ENCODE peak calls at places on chromosomes 16 and 17, in four cellular contexts. X is right lobe of liver, A is psoas muscle, K is PC-3. S is an unnamed sample.

GRCh38 chr16:77944631-77945030 is 77.7 kb upstream of the CLEC3A start:
- DNase-seq in X (no peak), A (no peak), K (no peak), S (no peak)

GRCh38 chr16:52460652-52461172 is 86.2 kb downstream of the TOX3 start:
- DNase-seq in X (no peak), A (no peak), K (no peak), S (no peak)

GRCh38 chr16:88792078-88792550 is 7.1 kb upstream of the PIEZO1 start:
- DNase-seq in X (no peak), A (peak; percentile 42), K (no peak), S (no peak)

GRCh38 chr16:6548507-6548906 is 784.1 kb upstream of the RBFOX1 start:
- DNase-seq in X (no peak), A (no peak), K (no peak), S (no peak)

GRCh38 chr17:75619506-75620431 is 13.5 kb upstream of the SMIM5 start:
- DNase-seq in X (no peak), A (no peak), K (peak; percentile 52), S (no peak)

GRCh38 chr17:50609376-50610074 is 25.2 kb upstream of the ABCC3 start:
- DNase-seq in X (no peak), A (no peak), K (no peak), S (no peak)

GRCh38 chr17:51721711-51722110 is 436.8 kb downstream of the CA10 start:
- DNase-seq in X (no peak), A (no peak), K (peak; percentile 49), S (no peak)

GRCh38 chr17:45143767-45144198 is 4.5 kb upstream of the HEXIM1 start:
- DNase-seq in X (peak; percentile 72), A (peak; percentile 96), K (no peak), S (no peak)

GRCh38 chr16:65071371-65072311 is 50.2 kb downstream of the CDH11 start:
- DNase-seq in X (no peak), A (peak; percentile 83), K (peak; percentile 42), S (no peak)

GRCh38 chr17:79156463-79157095 is 82.0 kb downstream of the ENGASE start:
- DNase-seq in X (no peak), A (no peak), K (no peak), S (no peak)

GRCh38 chr17:32546031-32546444 is 59.2 kb downstream of the CDK5R1 start:
- DNase-seq in X (no peak), A (no peak), K (no peak), S (no peak)

GRCh38 chr17:44967026-44967906 is 837 bp downstream of the C1QL1 start:
- DNase-seq in X (no peak), A (no peak), K (no peak), S (no peak)

GRCh38 chr17:38777641-38778250 is 21.6 kb downstream of the PIP4K2B start:
- DNase-seq in X (no peak), A (no peak), K (no peak), S (no peak)

GRCh38 chr16:85222151-85222863 is 110.0 kb upstream of the CIBAR2 start:
- DNase-seq in X (no peak), A (no peak), K (no peak), S (no peak)

GRCh38 chr17:77810536-77810935 is 148.0 kb upstream of the TNRC6C start:
- DNase-seq in X (peak; percentile 10), A (peak; percentile 80), K (peak; percentile 71), S (no peak)

GRCh38 chr16:64983983-64984382 is 137.9 kb downstream of the CDH11 start:
- DNase-seq in X (no peak), A (no peak), K (peak; percentile 44), S (no peak)

GRCh38 chr16:83433201-83433600 is 374.6 kb upstream of the HSBP1 start:
- DNase-seq in X (no peak), A (no peak), K (no peak), S (no peak)

GRCh38 chr16:77816293-77816692 is 27.9 kb downstream of the VAT1L start:
- DNase-seq in X (peak; percentile 51), A (no peak), K (no peak), S (no peak)

GRCh38 chr17:8300629-8301242 is 5.5 kb upstream of the SLC25A35 start:
- DNase-seq in X (peak; percentile 56), A (peak; percentile 72), K (peak; percentile 69), S (peak; percentile 66)

GRCh38 chr16:86257546-86257945 is 252.8 kb upstream of the FOXF1 start:
- DNase-seq in X (no peak), A (no peak), K (no peak), S (no peak)

GRCh38 chr17:7380855-7381683 is at the start of gene TNK1:
- DNase-seq in X (peak; percentile 80), A (peak; percentile 67), K (peak; percentile 49), S (no peak)

GRCh38 chr17:83185023-83186002 is 105.9 kb downstream of the METRNL start:
- DNase-seq in X (peak; percentile 18), A (peak; percentile 38), K (no peak), S (no peak)

GRCh38 chr17:76121932-76122383 is 18.4 kb upstream of the EXOC7 start:
- DNase-seq in X (no peak), A (peak; percentile 57), K (no peak), S (peak; percentile 26)

GRCh38 chr17:51629232-51629631 is 368.9 kb downstream of the UTP18 start:
- DNase-seq in X (no peak), A (no peak), K (no peak), S (no peak)

GRCh38 chr17:39167492-39167891 is 1.5 kb upstream of the ARL5C start:
- DNase-seq in X (no peak), A (no peak), K (no peak), S (peak; percentile 23)

GRCh38 chr16:88988980-88989791 is 12.2 kb upstream of the CBFA2T3 start:
- DNase-seq in X (no peak), A (no peak), K (no peak), S (no peak)

GRCh38 chr16:65728172-65728571 is 606.3 kb upstream of the CDH11 start:
- DNase-seq in X (no peak), A (no peak), K (no peak), S (no peak)

GRCh38 chr17:46942441-46943217 is 19.7 kb downstream of the GOSR2 start:
- DNase-seq in X (peak; percentile 68), A (peak; percentile 81), K (peak; percentile 82), S (peak; percentile 24)

GRCh38 chr16:28183930-28184329 is 27.8 kb downstream of the XPO6 start:
- DNase-seq in X (no peak), A (no peak), K (no peak), S (no peak)

GRCh38 chr16:66895999-66896398 is 15.7 kb downstream of the PDP2 start:
- DNase-seq in X (no peak), A (no peak), K (no peak), S (no peak)

GRCh38 chr17:50051082-50051576 is 4.8 kb upstream of the ITGA3 start:
- DNase-seq in X (no peak), A (peak; percentile 49), K (peak; percentile 100), S (peak; percentile 43)

GRCh38 chr16:30786115-30786935 is 680 bp downstream of the ZNF629 start:
- DNase-seq in X (peak; percentile 43), A (no peak), K (peak; percentile 28), S (no peak)

GRCh38 chr17:34670618-34671017 is 91.2 kb downstream of the TMEM132E start:
- DNase-seq in X (no peak), A (no peak), K (no peak), S (no peak)

GRCh38 chr16:9042943-9043680 is 48.3 kb upstream of the HAPSTR1 start:
- DNase-seq in X (no peak), A (no peak), K (no peak), S (no peak)

GRCh38 chr16:54266363-54266955 is 20.1 kb downstream of the IRX3 start:
- DNase-seq in X (no peak), A (no peak), K (no peak), S (no peak)

GRCh38 chr16:4461250-4462085 is 13.0 kb downstream of the NMRAL1 start:
- DNase-seq in X (no peak), A (no peak), K (no peak), S (no peak)

GRCh38 chr16:85401917-85402766 is 211.0 kb upstream of the GSE1 start:
- DNase-seq in X (no peak), A (peak; percentile 34), K (no peak), S (peak; percentile 24)

GRCh38 chr16:81094771-81095251 is 1.4 kb downstream of the GCSH start:
- DNase-seq in X (no peak), A (no peak), K (no peak), S (no peak)
- H3K4me3 ChIP-seq in X (peak overlapping the region; percentile 92), A (peak overlapping the region; percentile 90), K (peak overlapping the region; percentile 91), S (no peak overlapping the region)

GRCh38 chr16:57374067-57374534 is 1.8 kb downstream of the CX3CL1 start:
- DNase-seq in X (no peak), A (no peak), K (no peak), S (no peak)
- H3K27ac ChIP-seq in X (peak overlapping the region; percentile 95), A (peak overlapping the region; percentile 71), K (no peak overlapping the region), S (no peak overlapping the region)

DNA sequence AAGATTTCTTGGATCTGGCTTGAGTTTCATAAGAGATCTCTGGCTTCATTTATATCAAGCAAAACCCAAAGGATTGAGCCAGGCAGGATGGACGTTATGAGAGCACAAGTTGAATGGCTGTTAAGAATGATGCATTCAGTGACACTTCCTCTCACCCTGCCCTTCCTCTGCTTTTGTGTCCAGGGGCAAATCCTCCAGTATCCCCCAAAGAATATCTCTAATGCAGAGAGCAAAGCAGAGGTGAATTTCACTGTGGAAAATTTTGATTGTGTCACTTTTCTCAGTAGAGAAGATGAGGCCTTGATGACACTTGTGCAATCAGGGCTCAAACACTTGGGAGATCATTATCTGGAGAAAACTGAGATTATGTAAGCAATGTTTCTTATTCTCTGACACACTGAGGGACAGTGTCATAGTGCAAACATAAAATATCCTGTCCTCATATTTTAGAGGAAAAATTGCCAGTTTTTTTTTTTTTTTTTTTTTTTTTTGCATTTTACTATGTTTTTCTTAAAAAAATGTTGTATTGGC is 25.3 kb downstream of the MARCHF10 start:
- DNase-seq in X (no peak), A (no peak), K (peak; percentile 52), S (no peak)
- H3K4me1 ChIP-seq in X (no peaks in the 10 kb centered on the region), A (no peaks in the 10 kb centered on the region), K (peaks cover 59% of the 10 kb centered on the region), S (no peaks in the 10 kb centered on the region)

GRCh38 chr17:1997146-1997586 is 28.0 kb downstream of the RTN4RL1 start:
- DNase-seq in X (no peak), A (no peak), K (peak; percentile 85), S (no peak)
- H3K4me3 ChIP-seq in X (peak overlapping the region; percentile 78), A (peak overlapping the region; percentile 75), K (no peak overlapping the region), S (no peak overlapping the region)

GRCh38 chr17:59763861-59764260 is 56.4 kb downstream of the VMP1 start:
- DNase-seq in X (no peak), A (no peak), K (no peak), S (no peak)
- H3K27ac ChIP-seq in X (no peak overlapping the region), A (no peak overlapping the region), K (peak overlapping the region; percentile 51), S (no peak overlapping the region)

GRCh38 chr17:41781404-41782110 is 5.0 kb downstream of the JUP start:
- DNase-seq in X (no peak), A (no peak), K (no peak), S (no peak)

GRCh38 chr17:41779954-41780353 is 6.6 kb downstream of the JUP start:
- DNase-seq in X (no peak), A (no peak), K (no peak), S (no peak)

GRCh38 chr17:41777157-41777578 is 9.3 kb downstream of the JUP start:
- DNase-seq in X (no peak), A (peak; percentile 85), K (no peak), S (no peak)

GRCh38 chr17:41775394-41776226 is 10.9 kb downstream of the JUP start:
- DNase-seq in X (no peak), A (peak; percentile 83), K (no peak), S (no peak)

GRCh38 chr17:41777579-41778188 is 8.8 kb downstream of the JUP start:
- DNase-seq in X (peak; percentile 79), A (peak; percentile 88), K (peak; percentile 92), S (no peak)
- H3K4me1 ChIP-seq in X (peaks cover 13% of the 10 kb centered on the region), A (peaks cover 69% of the 10 kb centered on the region), K (peaks cover 50% of the 10 kb centered on the region), S (no peaks in the 10 kb centered on the region)

S was measured in CD8-positive, alpha-beta memory T cell.